ENCODE peak calls at places on chromosomes 2 and 18, in seven cellular contexts. N is esophagus muscularis mucosa, L is gastrocnemius medialis, O is suprapubic skin, W is K562, Y is prostate gland, I is IMR-90. Z is an unnamed sample.

GRCh38 chr18:13435596-13436333 is 217.2 kb downstream of the LDLRAD4 start:
- DNase-seq in I (no peak), W (no peak), O (no peak), N (no peak), Y (no peak), L (no peak), Z (no peak)

GRCh38 chr2:206556357-206556949 is 85.8 kb upstream of the FAM237A start:
- DNase-seq in W (peak; percentile 21), L (no peak), I (peak; percentile 58), N (no peak), Y (no peak), O (no peak), Z (no peak)

GRCh38 chr2:101524811-101525430 is 50.0 kb upstream of the RFX8 start:
- DNase-seq in L (peak; percentile 37), W (no peak), N (peak; percentile 79), O (no peak), I (no peak), Y (no peak), Z (no peak)

GRCh38 chr2:180255981-180256380 is 248.9 kb upstream of the CWC22 start:
- DNase-seq in N (no peak), L (no peak), W (no peak), I (no peak), Y (no peak), O (no peak), Z (no peak)

GRCh38 chr2:143347303-143347702 is 218.1 kb downstream of the ARHGAP15 start:
- DNase-seq in L (no peak), O (no peak), I (no peak), W (no peak), Y (no peak), N (no peak), Z (no peak)

GRCh38 chr18:49743296-49743567 is 70.1 kb downstream of the ACAA2 start:
- DNase-seq in I (no peak), W (no peak), O (no peak), Y (no peak), L (no peak), N (no peak), Z (no peak)

GRCh38 chr2:158795110-158795924 is at the start of gene DAPL1:
- DNase-seq in Y (no peak), L (no peak), N (peak; percentile 60), I (no peak), O (no peak), W (no peak), Z (peak; percentile 55)

GRCh38 chr2:128498589-128498988 is 179.9 kb upstream of the HS6ST1 start:
- DNase-seq in I (no peak), O (no peak), Y (no peak), W (no peak), L (no peak), N (no peak), Z (peak; percentile 50)

GRCh38 chr2:72887032-72887835 is at the start of gene SPR:
- DNase-seq in I (peak; percentile 40), O (no peak), L (peak; percentile 46), N (no peak), W (peak; percentile 89), Y (peak; percentile 74), Z (peak; percentile 95)

GRCh38 chr2:225282858-225283693 is 116.4 kb upstream of the NYAP2 start:
- DNase-seq in W (peak; percentile 8), N (no peak), O (no peak), Y (no peak), L (no peak), I (peak; percentile 41), Z (no peak)

GRCh38 chr18:7931763-7932162 is 364.6 kb downstream of the PTPRM start:
- DNase-seq in W (no peak), N (no peak), I (no peak), Y (no peak), L (no peak), O (no peak), Z (no peak)

GRCh38 chr2:158315803-158316413 is 140.6 kb downstream of the CCDC148 start:
- DNase-seq in N (no peak), Y (no peak), O (no peak), L (no peak), I (no peak), W (no peak), Z (no peak)

GRCh38 chr18:51446571-51447210 is 249.2 kb upstream of the MEX3C start:
- DNase-seq in N (no peak), L (no peak), I (no peak), W (no peak), O (no peak), Y (no peak), Z (no peak)
- H3K4me3 ChIP-seq in N (no peak overlapping the region), L (no peak overlapping the region), I (no peak overlapping the region), W (no peak overlapping the region), O (no peak overlapping the region), Y (no peak overlapping the region), Z (no peak overlapping the region)

GRCh38 chr2:198873771-198874501 is 583.8 kb downstream of the SATB2 start:
- DNase-seq in Y (no peak), I (peak; percentile 77), O (no peak), W (no peak), L (no peak), N (no peak), Z (no peak)
- TF ChIP-seq CTCF in Y (no peak), I (no peak), O (no peak), W (no peak), L (no peak), N (no peak), Z (no peak)

GRCh38 chr2:34254272-34254882 is 655.3 kb upstream of the FAM98A start:
- DNase-seq in Y (no peak), O (no peak), W (no peak), L (no peak), N (no peak), I (no peak), Z (no peak)
- TF ChIP-seq POLR2A in Y (no peak), O (no peak), W (no peak), L (no peak), N (no peak), I (no peak), Z (no peak)

DNA sequence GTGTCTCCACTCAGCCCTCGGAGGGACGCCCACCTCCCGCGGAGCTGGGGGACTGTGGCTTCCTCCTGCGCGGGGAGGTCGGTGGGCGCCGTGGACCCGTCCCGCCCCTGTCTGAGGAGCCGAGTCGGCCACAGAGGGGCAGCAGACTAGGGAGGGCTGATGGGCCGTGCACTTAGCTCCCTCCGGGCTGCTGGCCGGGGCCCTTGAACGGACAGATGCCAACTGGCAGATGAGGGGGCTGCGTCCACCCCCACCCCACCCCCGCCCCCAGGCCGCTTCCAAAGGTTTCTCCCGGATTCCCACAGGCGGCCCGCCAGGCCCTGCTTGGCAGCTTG is 10.4 kb upstream of the UBE2F start:
- DNase-seq in Y (no peak), N (no peak), W (no peak), L (no peak), O (no peak), I (no peak), Z (no peak)
- H3K4me3 ChIP-seq in Y (no peak overlapping the region), N (peak overlapping the region; percentile 49), W (no peak overlapping the region), L (peak overlapping the region; percentile 34), O (peak overlapping the region; percentile 32), I (peak overlapping the region; percentile 24), Z (no peak overlapping the region)

DNA sequence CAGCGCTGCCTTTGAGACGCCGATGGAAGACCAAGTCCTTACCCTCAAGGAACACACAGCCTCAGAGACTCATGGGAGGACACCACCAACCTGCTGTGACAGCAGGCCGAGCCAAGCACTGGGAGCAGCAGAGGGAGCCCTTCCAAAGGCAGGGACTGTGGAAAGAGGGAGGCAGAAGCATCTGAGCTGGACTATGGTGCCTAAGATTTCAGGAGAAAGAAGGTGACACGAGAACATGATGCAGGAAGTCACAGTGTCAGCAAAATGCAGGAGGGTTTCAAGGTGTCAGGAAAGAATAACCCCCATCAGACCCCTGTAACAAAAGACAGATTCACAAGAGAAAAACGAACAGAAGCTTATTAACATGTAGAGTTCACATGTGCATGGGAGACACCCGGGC is 24.2 kb upstream of the COX7A2L start:
- DNase-seq in Y (no peak), O (no peak), L (no peak), I (peak; percentile 5), N (no peak), W (no peak), Z (no peak)
- TF ChIP-seq CTCF in Y (peak; percentile 16), O (no peak), L (no peak), I (peak; percentile 28), N (no peak), W (peak; percentile 47), Z (no peak)